ENCODE peak calls at places on chromosomes 2 and 18, in four cellular contexts. V is K562, S is H1, R is HepG2. Y is an unnamed sample.

GRCh38 chr2:71453404-71454220 is at the start of gene DYSF:
- DNase-seq in V (peak; percentile 82), S (peak; percentile 87), R (no peak), Y (no peak)

GRCh38 chr2:109045505-109045904 is 56.5 kb upstream of the EDAR start:
- DNase-seq in V (no peak), R (no peak), S (no peak), Y (no peak)

GRCh38 chr2:191538334-191538910 is 139.5 kb upstream of the NABP1 start:
- DNase-seq in S (no peak), V (no peak), R (no peak), Y (no peak)

GRCh38 chr2:236744316-236745105 is 174.9 kb downstream of the ACKR3 start:
- DNase-seq in R (no peak), V (no peak), S (no peak), Y (no peak)

GRCh38 chr18:37668971-37669747 is 103.6 kb upstream of the CELF4 start:
- DNase-seq in V (no peak), R (no peak), S (no peak), Y (no peak)

GRCh38 chr2:218873359-218874194 is 7.1 kb upstream of the WNT10A start:
- DNase-seq in S (no peak), R (no peak), V (no peak), Y (no peak)

GRCh38 chr2:10331033-10331701 is 28.5 kb downstream of the HPCAL1 start:
- DNase-seq in S (no peak), V (peak; percentile 71), R (no peak), Y (peak; percentile 40)

GRCh38 chr2:112074506-112074905 is 19.4 kb downstream of the TMEM87B start:
- DNase-seq in V (no peak), S (no peak), R (no peak), Y (no peak)

GRCh38 chr18:48049757-48050156 is 119.3 kb upstream of the SMAD2 start:
- DNase-seq in S (no peak), V (no peak), R (no peak), Y (no peak)

GRCh38 chr2:219095406-219095940 is 34.8 kb upstream of the IHH start:
- DNase-seq in V (no peak), R (no peak), S (no peak), Y (no peak)

GRCh38 chr2:109289823-109290222 is 160.8 kb downstream of the SH3RF3 start:
- DNase-seq in S (no peak), R (no peak), V (no peak), Y (no peak)

GRCh38 chr18:11752116-11752911 is 63.2 kb downstream of the GNAL start:
- DNase-seq in V (peak; percentile 23), R (no peak), S (peak; percentile 68), Y (no peak)

GRCh38 chr2:11663427-11663826 is 6.6 kb downstream of the NTSR2 start:
- DNase-seq in V (no peak), R (no peak), S (no peak), Y (no peak)

GRCh38 chr18:78242307-78242643 is 737.3 kb upstream of the SALL3 start:
- DNase-seq in V (no peak), R (no peak), S (no peak), Y (no peak)

GRCh38 chr2:216683846-216684245 is 11.5 kb downstream of the IGFBP5 start:
- DNase-seq in V (no peak), S (no peak), R (peak; percentile 61), Y (no peak)
- TF ChIP-seq HDAC6 in V (no peak), S (no peak), R (no peak), Y (no peak)

GRCh38 chr2:85409719-85410583 is at the start of gene CAPG:
- DNase-seq in S (peak; percentile 53), R (no peak), V (peak; percentile 79), Y (no peak)

GRCh38 chr2:85414761-85415498 is 3.6 kb upstream of the SH2D6 start:
- DNase-seq in R (no peak), V (no peak), S (no peak), Y (no peak)

GRCh38 chr2:85411405-85411748 is 1.2 kb upstream of the CAPG start:
- DNase-seq in V (no peak), S (no peak), R (no peak), Y (no peak)

GRCh38 chr2:85413592-85414421 is 3.6 kb upstream of the CAPG start:
- DNase-seq in S (peak; percentile 71), V (peak; percentile 90), R (no peak), Y (no peak)

DNA sequence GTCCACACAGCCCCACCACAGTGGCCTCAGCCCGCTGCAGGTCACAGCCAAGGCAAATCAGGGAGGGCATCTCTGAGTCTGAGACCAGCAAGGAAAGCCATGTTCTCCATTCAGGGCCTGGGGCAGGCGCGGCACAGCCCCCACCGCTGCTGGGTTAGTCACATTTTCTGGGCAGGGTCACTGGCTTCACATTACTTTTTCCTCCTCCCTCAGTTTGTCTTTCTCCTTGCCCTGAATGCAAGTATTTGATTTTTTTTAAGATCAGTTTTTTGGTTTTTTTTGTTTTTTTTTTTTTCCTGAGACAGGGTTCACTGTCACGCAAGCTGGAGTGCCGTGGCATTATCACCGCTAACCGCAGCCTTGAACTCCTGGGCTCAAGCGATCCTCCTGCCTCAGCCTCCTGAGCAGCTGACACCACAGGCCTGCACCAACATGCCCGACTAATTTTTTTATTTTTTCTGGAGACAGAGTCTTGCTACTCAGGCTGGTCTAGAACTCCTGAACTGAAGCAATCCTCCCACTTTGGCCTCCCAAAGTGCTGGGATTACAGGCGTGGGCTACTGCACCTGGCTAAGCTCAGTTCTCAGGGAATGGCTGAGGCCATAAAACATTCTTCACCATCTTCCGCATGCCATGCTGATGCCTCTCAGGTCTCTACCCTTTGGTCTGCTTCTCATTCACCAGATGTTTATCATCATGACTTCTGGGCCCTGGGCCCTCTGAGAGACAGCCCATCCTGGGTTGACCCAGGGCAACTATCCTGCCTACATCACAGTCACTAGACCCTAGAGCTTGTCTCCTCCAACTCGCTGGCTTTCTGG is 628 bp upstream of the CAPG start:
- DNase-seq in V (no peak), S (no peak), R (peak; percentile 28), Y (no peak)
- TF ChIP-seq HDAC6 in V (no peak), S (no peak), R (no peak), Y (no peak)

DNA sequence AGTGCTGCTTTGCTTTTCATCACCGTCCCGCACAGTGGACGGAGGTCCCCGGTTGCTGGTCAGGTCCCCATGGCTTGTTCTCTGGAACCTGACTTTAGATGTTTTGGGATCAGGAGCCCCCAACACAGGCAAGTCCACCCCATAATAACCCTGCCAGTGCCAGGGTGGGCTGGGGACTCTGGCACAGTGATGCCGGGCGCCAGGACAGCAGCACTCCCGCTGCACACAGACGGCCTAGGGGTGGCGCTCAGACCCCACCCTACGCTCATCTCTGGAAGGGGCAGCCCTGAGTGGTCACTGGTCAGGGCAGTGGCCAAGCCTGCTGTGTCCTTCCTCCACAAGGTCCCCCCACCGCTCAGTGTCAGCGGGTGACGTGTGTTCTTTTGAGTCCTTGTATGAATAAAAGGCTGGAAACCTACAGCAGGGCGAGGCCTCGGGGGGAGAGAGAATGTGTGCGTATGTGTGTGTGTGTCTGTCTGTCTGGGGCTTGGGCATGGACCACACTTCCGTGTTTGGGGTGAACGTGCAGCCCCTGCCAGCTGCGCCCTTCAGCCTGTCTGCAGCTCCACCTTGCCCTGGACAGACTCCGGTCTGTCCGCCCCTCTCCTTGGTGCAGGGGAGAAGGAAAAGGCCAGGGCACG is 32.3 kb downstream of the GPC1 start:
- DNase-seq in S (peak; percentile 52), R (no peak), V (no peak), Y (no peak)
- TF ChIP-seq HDAC6 in S (no peak), R (no peak), V (no peak), Y (no peak)

DNA sequence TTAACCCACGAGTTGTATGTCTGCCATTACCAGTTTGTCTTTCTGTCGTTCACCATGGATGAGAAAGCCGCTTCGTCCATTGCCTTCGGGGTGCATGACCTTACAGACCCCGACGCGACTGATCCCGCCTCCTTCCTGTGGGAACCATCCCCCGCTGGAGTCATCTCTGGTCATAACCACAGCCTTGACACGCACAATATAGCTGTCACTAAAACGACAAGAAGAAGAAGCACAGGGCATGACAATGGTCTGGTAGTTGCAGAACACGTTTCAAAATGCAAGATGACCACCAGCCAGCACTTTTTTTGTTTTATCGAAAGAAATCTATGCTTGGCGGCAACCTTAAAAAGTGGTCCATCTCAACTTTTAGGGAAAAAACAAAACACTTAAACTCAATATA is 87.7 kb downstream of the SPRED2 start:
- DNase-seq in S (no peak), R (no peak), V (no peak), Y (no peak)
- TF ChIP-seq HDAC6 in S (no peak), R (no peak), V (no peak), Y (no peak)

DNA sequence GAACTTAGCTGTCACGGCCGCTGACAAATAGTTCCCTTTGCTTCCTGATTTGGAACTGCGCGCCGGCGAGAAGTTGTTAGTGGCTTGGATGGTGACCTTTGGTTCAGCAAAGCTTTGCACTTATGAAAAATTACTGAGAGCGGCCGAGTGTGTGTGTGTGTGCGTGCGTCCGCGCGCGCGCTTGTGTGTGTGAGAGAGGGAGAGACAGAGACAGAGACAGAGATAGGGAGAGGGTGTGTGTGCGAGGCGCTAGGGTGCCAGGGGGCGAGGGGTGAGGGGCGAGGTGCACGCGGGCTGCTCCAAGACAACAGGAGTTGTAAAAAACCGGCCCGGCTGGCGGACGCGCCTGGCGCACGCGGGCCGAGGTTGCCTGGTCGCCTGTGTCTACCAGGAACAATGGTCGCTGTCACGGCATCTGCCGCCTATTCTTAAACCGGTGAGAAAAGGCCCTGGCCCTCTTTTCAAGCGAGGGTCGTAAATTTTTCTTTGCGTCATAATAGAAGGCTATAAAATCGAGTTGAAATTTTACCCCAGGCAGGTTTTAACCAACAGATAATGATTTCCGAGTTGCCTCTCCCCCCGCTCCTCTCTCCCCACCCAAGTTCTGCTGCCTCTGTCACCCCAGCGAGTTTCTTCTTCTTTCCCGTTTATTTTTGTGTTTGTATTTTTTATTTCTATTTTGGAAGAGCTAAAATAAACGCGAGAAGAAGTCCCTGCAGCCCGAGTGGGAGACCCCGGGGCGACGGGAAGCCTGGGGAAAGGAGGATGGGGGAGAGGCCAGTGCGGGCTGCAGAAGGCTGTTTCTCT is 595 bp downstream of the HOXD3 start:
- DNase-seq in V (no peak), S (peak; percentile 66), R (no peak), Y (no peak)
- TF ChIP-seq HDAC6 in V (no peak), S (no peak), R (no peak), Y (no peak)

Y was measured in GM12878.